ENCODE peak calls at places on chromosomes 5 and 9, in six cellular contexts. J is uterus, X is NCI-H2107, D is AML-193, C is fibroblast of the aortic adventitia, W is fibroblast of the conjunctiva. B is an unnamed sample.

GRCh38 chr9:126569036-126569435 is 44.7 kb upstream of the LMX1B start:
- DNase-seq in X (no peak), D (no peak), W (no peak), C (peak; percentile 22), J (no peak), B (no peak)

GRCh38 chr9:129595323-129595741 is 25.6 kb downstream of the C9orf50 start:
- DNase-seq in W (no peak), X (no peak), J (no peak), C (no peak), D (peak; percentile 28), B (no peak)

GRCh38 chr9:116096853-116097252 is 56.7 kb upstream of the PAPPA start:
- DNase-seq in C (peak; percentile 43), J (no peak), D (no peak), W (no peak), X (no peak), B (peak; percentile 50)

GRCh38 chr9:135423725-135424124 is 55.9 kb upstream of the PPP1R26 start:
- DNase-seq in D (no peak), C (no peak), X (no peak), W (no peak), J (no peak), B (no peak)

GRCh38 chr5:176723440-176723839 is 76.2 kb downstream of the TSPAN17 start:
- DNase-seq in J (no peak), X (no peak), W (no peak), D (no peak), C (no peak), B (no peak)

GRCh38 chr9:113737414-113738271 is 138.5 kb upstream of the ZNF618 start:
- DNase-seq in J (peak; percentile 17), C (peak; percentile 82), W (peak; percentile 43), D (peak; percentile 22), X (no peak), B (peak; percentile 81)

GRCh38 chr5:40413747-40414146 is 266.0 kb upstream of the PTGER4 start:
- DNase-seq in X (no peak), C (peak; percentile 38), W (no peak), D (no peak), J (no peak), B (no peak)

GRCh38 chr5:172502969-172503368 is 48.6 kb upstream of the SH3PXD2B start:
- DNase-seq in W (no peak), D (no peak), J (peak; percentile 14), X (no peak), C (no peak), B (peak; percentile 37)

GRCh38 chr9:126663661-126664072 is 49.9 kb downstream of the LMX1B start:
- DNase-seq in C (peak; percentile 10), D (no peak), X (no peak), W (no peak), J (no peak), B (no peak)

GRCh38 chr5:43275391-43275790 is 37.8 kb downstream of the HMGCS1 start:
- DNase-seq in X (no peak), W (no peak), C (no peak), D (no peak), J (no peak), B (peak; percentile 78)

GRCh38 chr5:54217826-54218503 is 92.4 kb downstream of the ARL15 start:
- DNase-seq in J (peak; percentile 46), X (peak; percentile 15), C (peak; percentile 90), D (peak; percentile 63), W (peak; percentile 73), B (peak; percentile 88)

GRCh38 chr5:160064979-160065619 is 54.2 kb downstream of the PWWP2A start:
- DNase-seq in J (no peak), D (no peak), X (no peak), C (no peak), W (no peak), B (no peak)

GRCh38 chr5:109145139-109145538 is 264.6 kb downstream of the PJA2 start:
- DNase-seq in C (no peak), W (no peak), J (no peak), X (no peak), D (no peak), B (no peak)

GRCh38 chr5:147481857-147482256 is 28.0 kb downstream of the DPYSL3 start:
- DNase-seq in W (no peak), J (no peak), X (no peak), C (peak; percentile 88), D (no peak), B (peak; percentile 72)

GRCh38 chr9:94911986-94912635 is 185.6 kb downstream of the AOPEP start:
- DNase-seq in C (no peak), D (no peak), X (no peak), W (no peak), J (no peak), B (peak; percentile 70)

GRCh38 chr5:137320056-137321045 is 178.8 kb downstream of the SPOCK1 start:
- DNase-seq in J (no peak), D (peak; percentile 23), C (peak; percentile 87), X (no peak), W (peak; percentile 42), B (peak; percentile 66)

GRCh38 chr5:60207031-60207430 is 313.5 kb upstream of the PDE4D start:
- DNase-seq in D (peak; percentile 21), J (no peak), C (no peak), W (no peak), X (no peak), B (no peak)

GRCh38 chr5:83471405-83472212 is at the start of gene VCAN:
- DNase-seq in J (peak; percentile 40), W (peak; percentile 63), C (peak; percentile 95), D (no peak), X (no peak), B (peak; percentile 94)

GRCh38 chr5:55345327-55345726 is 37.5 kb downstream of the MTREX start:
- DNase-seq in C (no peak), D (no peak), J (no peak), X (no peak), W (no peak), B (no peak)

GRCh38 chr9:126722252-126722921 is 82.5 kb upstream of the ZBTB43 start:
- DNase-seq in C (no peak), J (peak; percentile 70), X (no peak), W (no peak), D (peak; percentile 31), B (peak; percentile 91)

GRCh38 chr5:145718956-145719355 is 116.2 kb downstream of the PRELID2 start:
- DNase-seq in X (no peak), J (no peak), C (peak; percentile 62), W (peak; percentile 4), D (no peak), B (peak; percentile 52)

GRCh38 chr9:134604834-134605233 is 36.8 kb upstream of the COL5A1 start:
- DNase-seq in J (peak; percentile 13), X (no peak), W (no peak), C (no peak), D (no peak), B (no peak)

GRCh38 chr5:110441035-110441434 is 285.4 kb downstream of the TMEM232 start:
- DNase-seq in D (peak; percentile 2), W (peak; percentile 5), C (peak; percentile 48), J (no peak), X (no peak), B (peak; percentile 13)

GRCh38 chr9:86405086-86405491 is 50.9 kb upstream of the TUT7 start:
- DNase-seq in C (no peak), W (no peak), J (no peak), X (no peak), D (no peak), B (no peak)

GRCh38 chr9:93276973-93277372 is 93.0 kb downstream of the WNK2 start:
- DNase-seq in C (no peak), W (no peak), D (no peak), X (no peak), J (no peak), B (no peak)

GRCh38 chr5:156593546-156593945 is 256.5 kb upstream of the PPP1R2B start:
- DNase-seq in D (no peak), C (no peak), J (no peak), W (no peak), X (no peak), B (no peak)

GRCh38 chr9:131100445-131100844 is 4.1 kb downstream of the AIF1L start:
- DNase-seq in X (no peak), J (no peak), W (no peak), C (no peak), D (no peak), B (no peak)

GRCh38 chr5:39209924-39210323 is 9.4 kb downstream of the FYB1 start:
- DNase-seq in X (no peak), C (no peak), W (no peak), J (no peak), D (peak; percentile 64), B (no peak)

GRCh38 chr5:138649316-138649720 is 74.1 kb upstream of the HSPA9 start:
- DNase-seq in J (no peak), C (no peak), X (no peak), W (no peak), D (no peak), B (no peak)

GRCh38 chr5:126846756-126847155 is 69.8 kb downstream of the LMNB1 start:
- DNase-seq in W (no peak), C (peak; percentile 20), J (no peak), X (no peak), D (no peak), B (no peak)

GRCh38 chr5:67089200-67089725 is 107.3 kb downstream of the CD180 start:
- DNase-seq in D (no peak), C (peak; percentile 22), X (no peak), W (no peak), J (no peak), B (no peak)

GRCh38 chr9:5230554-5230953 is 665 bp upstream of the INSL4 start:
- DNase-seq in W (no peak), X (no peak), J (no peak), D (no peak), C (no peak), B (no peak)

GRCh38 chr5:95595289-95595931 is 24.5 kb upstream of the GPR150 start:
- DNase-seq in W (no peak), X (no peak), C (no peak), D (no peak), J (no peak), B (no peak)

GRCh38 chr5:115553082-115553481 is 8.5 kb upstream of the FEM1C start:
- DNase-seq in W (no peak), X (no peak), D (no peak), C (no peak), J (no peak), B (no peak)

GRCh38 chr5:149227168-149227826 is 44.4 kb upstream of the AFAP1L1 start:
- DNase-seq in J (no peak), X (no peak), D (no peak), C (peak; percentile 66), W (no peak), B (peak; percentile 42)

GRCh38 chr5:135343417-135343816 is 55.6 kb downstream of the MACROH2A1 start:
- DNase-seq in X (no peak), J (no peak), C (no peak), D (no peak), W (no peak), B (no peak)

GRCh38 chr9:88791105-88791805 is 200.0 kb upstream of the S1PR3 start:
- DNase-seq in J (peak; percentile 51), W (peak; percentile 77), D (no peak), C (peak; percentile 98), X (no peak), B (peak; percentile 90)

GRCh38 chr9:76757274-76757673 is 7.0 kb upstream of the PCA3 start:
- DNase-seq in W (no peak), J (no peak), X (no peak), D (no peak), C (no peak), B (no peak)

GRCh38 chr9:91714020-91714721 is 235.9 kb downstream of the ROR2 start:
- DNase-seq in X (no peak), J (peak; percentile 79), W (peak; percentile 60), C (peak; percentile 47), D (no peak), B (peak; percentile 52)

GRCh38 chr5:1505506-1506241 is 18.1 kb downstream of the LPCAT1 start:
- DNase-seq in C (peak; percentile 14), X (no peak), D (no peak), J (no peak), W (no peak), B (no peak)